ENCODE peak calls at places on chromosomes 2 and 18, in five cellular contexts. V, J, C, D and R are unnamed samples.

GRCh38 chr2:237281900-237282306 is 132.1 kb downstream of the COL6A3 start:
- DNase-seq in V (peak; percentile 97), J (peak; percentile 92), C (peak; percentile 91), D (no peak), R (no peak)

GRCh38 chr2:1864981-1865421 is 120.7 kb upstream of the PXDN start:
- DNase-seq in V (no peak), J (no peak), C (no peak), D (no peak), R (no peak)

GRCh38 chr2:159982270-159982669 is 80.1 kb downstream of the PLA2R1 start:
- DNase-seq in V (peak; percentile 64), J (no peak), C (peak; percentile 77), D (peak; percentile 49), R (peak; percentile 49)

GRCh38 chr2:216014006-216014405 is 655 bp upstream of the MREG start:
- DNase-seq in V (no peak), J (no peak), C (no peak), D (no peak), R (no peak)

GRCh38 chr2:75454221-75454620 is 106.5 kb downstream of the EVA1A start:
- DNase-seq in V (no peak), J (no peak), C (no peak), D (no peak), R (no peak)

GRCh38 chr2:96207778-96208143 is 866 bp downstream of the STARD7 start:
- DNase-seq in V (no peak), J (no peak), C (no peak), D (no peak), R (no peak)

GRCh38 chr2:210626849-210627248 is 70.5 kb downstream of the CPS1 start:
- DNase-seq in V (peak; percentile 37), J (no peak), C (peak; percentile 5), D (no peak), R (no peak)

GRCh38 chr2:288002-288742 is at the start of gene ALKAL2:
- DNase-seq in V (no peak), J (no peak), C (peak; percentile 29), D (no peak), R (no peak)

GRCh38 chr2:68931799-68932198 is 20.9 kb downstream of the GKN2 start:
- DNase-seq in V (peak; percentile 69), J (peak; percentile 50), C (peak; percentile 80), D (no peak), R (no peak)

GRCh38 chr2:202756598-202756997 is 115.0 kb downstream of the ICA1L start:
- DNase-seq in V (no peak), J (no peak), C (no peak), D (no peak), R (no peak)

GRCh38 chr2:607709-608108 is 69.5 kb downstream of the TMEM18 start:
- DNase-seq in V (no peak), J (no peak), C (no peak), D (no peak), R (no peak)

GRCh38 chr2:209960676-209961630 is 41.5 kb upstream of the RPE start:
- DNase-seq in V (peak; percentile 37), J (no peak), C (peak; percentile 67), D (peak; percentile 27), R (no peak)

GRCh38 chr18:78934003-78934402 is 45.6 kb upstream of the SALL3 start:
- DNase-seq in V (no peak), J (no peak), C (no peak), D (no peak), R (no peak)

GRCh38 chr2:171327043-171327496 is 106.7 kb downstream of the METTL8 start:
- DNase-seq in V (peak; percentile 38), J (no peak), C (no peak), D (no peak), R (no peak)

GRCh38 chr18:37956902-37957301 is 391.3 kb upstream of the CELF4 start:
- DNase-seq in V (no peak), J (no peak), C (no peak), D (no peak), R (no peak)

GRCh38 chr2:25885933-25886332 is 7.6 kb upstream of the ASXL2 start:
- DNase-seq in V (peak; percentile 95), J (peak; percentile 72), C (no peak), D (no peak), R (no peak)

GRCh38 chr2:60806988-60807681 is 51.1 kb downstream of the PAPOLG start:
- DNase-seq in V (peak; percentile 77), J (peak; percentile 49), C (peak; percentile 72), D (no peak), R (no peak)

GRCh38 chr2:1607236-1607920 is 136.9 kb downstream of the PXDN start:
- DNase-seq in V (no peak), J (no peak), C (no peak), D (no peak), R (no peak)

GRCh38 chr2:239050252-239050649 is 202.4 kb downstream of the TWIST2 start:
- DNase-seq in V (no peak), J (no peak), C (no peak), D (no peak), R (no peak)

GRCh38 chr18:51427012-51427411 is 229.5 kb upstream of the MEX3C start:
- DNase-seq in V (no peak), J (no peak), C (peak; percentile 30), D (no peak), R (no peak)

GRCh38 chr2:144256996-144257707 is 262.8 kb downstream of the ZEB2 start:
- DNase-seq in V (peak; percentile 34), J (no peak), C (peak; percentile 66), D (no peak), R (no peak)

GRCh38 chr18:23137093-23137640 is 1.9 kb downstream of the CABLES1 start:
- DNase-seq in V (no peak), J (no peak), C (peak; percentile 55), D (no peak), R (no peak)

GRCh38 chr18:6203791-6204190 is 210.9 kb downstream of the L3MBTL4 start:
- DNase-seq in V (no peak), J (no peak), C (no peak), D (no peak), R (no peak)

GRCh38 chr18:58243401-58243800 is 199.4 kb downstream of the NEDD4L start:
- DNase-seq in V (no peak), J (no peak), C (no peak), D (no peak), R (no peak)

GRCh38 chr2:23446916-23447315 is 61.9 kb downstream of the KLHL29 start:
- DNase-seq in V (no peak), J (no peak), C (no peak), D (no peak), R (no peak)

GRCh38 chr2:9811679-9812511 is 31.4 kb upstream of the TAF1B start:
- DNase-seq in V (no peak), J (no peak), C (no peak), D (no peak), R (peak; percentile 53)

GRCh38 chr2:97970300-97971060 is 25.3 kb downstream of the TMEM131 start:
- DNase-seq in V (no peak), J (no peak), C (no peak), D (no peak), R (no peak)

GRCh38 chr18:24987271-24987932 is 364.6 kb downstream of the ZNF521 start:
- DNase-seq in V (peak; percentile 35), J (no peak), C (no peak), D (peak; percentile 22), R (no peak)

GRCh38 chr2:237438082-237438925 is 24.3 kb upstream of the COL6A3 start:
- DNase-seq in V (no peak), J (no peak), C (no peak), D (no peak), R (peak; percentile 39)

GRCh38 chr18:2551425-2551824 is 19.9 kb downstream of the METTL4 start:
- DNase-seq in V (no peak), J (no peak), C (no peak), D (no peak), R (no peak)

GRCh38 chr2:73982140-73982617 is 2.5 kb upstream of the TET3 start:
- DNase-seq in V (peak; percentile 53), J (no peak), C (no peak), D (no peak), R (no peak)
- H3K27ac ChIP-seq in V (no peak overlapping the region), J (no peak overlapping the region), C (no peak overlapping the region), D (no peak overlapping the region), R (peak overlapping the region; percentile 91)

GRCh38 chr2:46545015-46545839 is 65.9 kb downstream of the TMEM247 start:
- DNase-seq in V (no peak), J (no peak), C (peak; percentile 75), D (no peak), R (no peak)
- H3K27ac ChIP-seq in V (no peak overlapping the region), J (no peak overlapping the region), C (peak overlapping the region; percentile 10), D (peak overlapping the region; percentile 97), R (peak overlapping the region; percentile 92)

DNA sequence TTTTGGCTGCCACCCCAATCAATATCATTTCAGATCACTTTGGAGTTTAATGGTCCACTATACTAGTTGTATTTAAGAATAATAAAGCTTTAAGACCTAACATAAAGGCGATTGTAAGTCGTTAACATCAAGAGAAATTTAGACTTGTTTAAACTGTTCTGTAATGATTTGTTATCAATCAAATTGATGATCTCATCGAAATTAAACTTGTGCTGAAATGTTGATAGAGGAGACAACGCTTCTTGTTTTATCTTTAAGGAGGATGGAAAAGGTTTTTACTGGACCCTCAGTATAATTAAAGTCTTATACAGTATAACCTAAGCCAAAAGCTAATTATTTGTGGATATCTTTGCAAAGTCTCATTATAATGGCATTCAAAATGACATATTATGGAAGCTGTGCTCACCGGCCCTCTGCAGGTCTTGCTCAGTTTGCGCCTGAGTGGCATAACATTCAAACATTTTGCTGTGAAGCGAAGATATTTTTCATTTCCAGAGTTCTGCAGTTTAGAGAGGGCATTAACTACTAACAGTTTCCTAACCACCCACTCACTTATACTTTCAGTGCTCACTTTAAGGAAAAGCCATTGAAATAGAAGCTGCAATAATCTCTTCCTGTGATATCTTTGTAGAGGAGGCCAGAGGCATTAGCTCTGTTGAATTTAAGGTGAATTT is 1.4 kb upstream of the SERTAD2 start:
- DNase-seq in V (no peak), J (no peak), C (peak; percentile 31), D (no peak), R (no peak)
- H3K27ac ChIP-seq in V (no peak overlapping the region), J (no peak overlapping the region), C (peak overlapping the region; percentile 97), D (no peak overlapping the region), R (peak overlapping the region; percentile 100)

GRCh38 chr2:207768891-207769596 is 662 bp downstream of the FZD5 start:
- DNase-seq in V (no peak), J (no peak), C (peak; percentile 37), D (peak; percentile 28), R (no peak)
- H3K27ac ChIP-seq in V (no peak overlapping the region), J (no peak overlapping the region), C (peak overlapping the region; percentile 73), D (peak overlapping the region; percentile 25), R (peak overlapping the region; percentile 75)

DNA sequence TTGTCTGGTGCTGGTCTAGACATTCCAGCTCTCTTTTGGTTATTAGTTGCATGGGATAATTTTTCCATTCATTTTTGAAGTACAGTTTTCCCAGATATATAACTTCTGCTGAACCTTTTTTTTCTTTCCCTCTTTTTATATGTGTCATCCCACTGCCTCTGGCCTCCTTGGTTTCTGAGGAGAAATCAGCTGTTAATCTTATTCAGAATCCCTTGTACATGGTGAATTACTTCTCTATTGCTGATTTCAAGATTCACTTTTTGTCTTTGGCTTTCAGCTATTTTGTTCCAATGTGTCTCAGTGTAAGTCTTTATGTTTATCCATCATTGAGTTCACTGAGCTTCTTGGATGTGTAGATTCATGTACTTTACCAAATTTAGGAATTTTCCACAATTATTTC is 99.7 kb downstream of the ARHGEF4 start:
- DNase-seq in V (no peak), J (no peak), C (no peak), D (no peak), R (no peak)
- H3K27ac ChIP-seq in V (no peak overlapping the region), J (no peak overlapping the region), C (no peak overlapping the region), D (no peak overlapping the region), R (no peak overlapping the region)

GRCh38 chr2:162241571-162241970 is 1.7 kb downstream of the FAP start:
- DNase-seq in V (no peak), J (no peak), C (peak; percentile 33), D (no peak), R (no peak)
- H3K27ac ChIP-seq in V (peak overlapping the region; percentile 29), J (no peak overlapping the region), C (no peak overlapping the region), D (no peak overlapping the region), R (no peak overlapping the region)

GRCh38 chr2:219001577-219002394 is 8.6 kb upstream of the CRYBA2 start:
- DNase-seq in V (no peak), J (no peak), C (no peak), D (no peak), R (peak; percentile 88)
- H3K27ac ChIP-seq in V (no peak overlapping the region), J (no peak overlapping the region), C (no peak overlapping the region), D (no peak overlapping the region), R (peak overlapping the region; percentile 77)